ENCODE peak calls at places on chromosomes 3 and 15, in five cellular contexts. C, P, J, U and T are unnamed samples.

GRCh38 chr15:84812842-84813241 is 4.3 kb upstream of the ALPK3 start:
- DNase-seq in C (no peak), P (no peak), J (no peak), U (no peak), T (no peak)

GRCh38 chr3:39166932-39167532 is 13.6 kb upstream of the CSRNP1 start:
- DNase-seq in P (no peak), C (no peak), U (no peak), J (no peak), T (peak; percentile 40)

GRCh38 chr15:72491768-72492167 is 17.6 kb downstream of the ARIH1 start:
- DNase-seq in C (no peak), P (no peak), J (no peak), U (peak; percentile 12), T (no peak)

GRCh38 chr3:4119119-4119518 is 184.1 kb upstream of the SETMAR start:
- DNase-seq in J (no peak), C (no peak), P (no peak), U (no peak), T (no peak)

GRCh38 chr3:188916934-188917391 is 254.8 kb upstream of the TPRG1 start:
- DNase-seq in J (no peak), P (no peak), U (no peak), C (no peak), T (no peak)

GRCh38 chr15:69300129-69300588 is 1.4 kb downstream of the PAQR5 start:
- DNase-seq in P (no peak), C (no peak), U (no peak), J (no peak), T (no peak)

GRCh38 chr15:99895956-99896311 is 162.7 kb upstream of the LYSMD4 start:
- DNase-seq in J (no peak), C (no peak), U (no peak), P (no peak), T (no peak)

GRCh38 chr3:116579843-116580242 is 129.7 kb upstream of the TUSC7 start:
- DNase-seq in C (no peak), U (no peak), P (no peak), J (no peak), T (no peak)

GRCh38 chr3:128076783-128077624 is 24.8 kb downstream of the SEC61A1 start:
- DNase-seq in J (peak; percentile 51), P (peak; percentile 55), U (no peak), C (no peak), T (peak; percentile 38)

GRCh38 chr3:134858516-134859035 is 63.5 kb downstream of the EPHB1 start:
- DNase-seq in U (no peak), C (no peak), P (no peak), J (no peak), T (no peak)

GRCh38 chr15:95085056-95085455 is 853.7 kb downstream of the MCTP2 start:
- DNase-seq in U (no peak), J (no peak), P (no peak), C (no peak), T (no peak)

GRCh38 chr15:72042865-72043264 is 75.1 kb downstream of the MYO9A start:
- DNase-seq in P (no peak), C (no peak), U (no peak), J (no peak), T (no peak)

GRCh38 chr3:193620650-193621049 is 27.6 kb downstream of the OPA1 start:
- DNase-seq in P (no peak), C (no peak), J (peak; percentile 25), U (no peak), T (no peak)

GRCh38 chr3:120471643-120472042 is 20.9 kb upstream of the FSTL1 start:
- DNase-seq in J (no peak), C (no peak), U (no peak), P (no peak), T (no peak)

GRCh38 chr3:159616234-159616825 is 372.3 kb upstream of the IL12A start:
- DNase-seq in J (no peak), C (no peak), P (peak; percentile 31), U (no peak), T (peak; percentile 14)

GRCh38 chr3:16884084-16884747 is 539 bp upstream of the PLCL2 start:
- DNase-seq in J (peak; percentile 92), P (peak; percentile 75), U (no peak), C (no peak), T (no peak)

GRCh38 chr15:66733976-66734375 is 31.9 kb downstream of the SMAD6 start:
- DNase-seq in U (no peak), J (no peak), C (no peak), P (no peak), T (peak; percentile 39)

GRCh38 chr3:115891237-115891636 is 267.9 kb downstream of the GAP43 start:
- DNase-seq in P (no peak), C (no peak), U (no peak), J (no peak), T (no peak)

GRCh38 chr3:45041666-45042065 is 15.6 kb downstream of the CLEC3B start:
- DNase-seq in J (no peak), U (no peak), C (no peak), P (no peak), T (no peak)

GRCh38 chr3:17478673-17479072 is 263.8 kb downstream of the TBC1D5 start:
- DNase-seq in C (no peak), J (no peak), P (no peak), U (no peak), T (no peak)

GRCh38 chr3:48440590-48440958 is 517 bp downstream of the TMA7 start:
- DNase-seq in U (no peak), P (no peak), J (no peak), C (no peak), T (no peak)

GRCh38 chr15:76057332-76058000 is 2.3 kb upstream of the TMEM266 start:
- DNase-seq in J (peak; percentile 62), C (no peak), P (no peak), U (no peak), T (no peak)

GRCh38 chr3:16369885-16370284 is 104.9 kb downstream of the OXNAD1 start:
- DNase-seq in J (no peak), U (no peak), C (no peak), P (no peak), T (no peak)

GRCh38 chr3:152444029-152444641 is 175.4 kb downstream of the MBNL1 start:
- DNase-seq in C (no peak), P (no peak), J (peak; percentile 14), U (no peak), T (no peak)

GRCh38 chr3:169604568-169604967 is 58.9 kb downstream of the MECOM start:
- DNase-seq in C (no peak), J (no peak), P (no peak), U (no peak), T (no peak)

GRCh38 chr3:192750201-192750600 is 22.9 kb upstream of the FGF12 start:
- DNase-seq in P (no peak), U (no peak), C (no peak), J (no peak), T (no peak)

GRCh38 chr15:44317423-44317822 is 28.9 kb downstream of the GOLM2 start:
- DNase-seq in P (no peak), J (no peak), C (no peak), U (no peak), T (no peak)

GRCh38 chr3:125357032-125357658 is 18.0 kb downstream of the ZNF148 start:
- DNase-seq in C (peak; percentile 41), U (no peak), J (peak; percentile 86), P (peak; percentile 55), T (peak; percentile 19)

GRCh38 chr3:113714702-113715101 is 18.3 kb upstream of the USF3 start:
- DNase-seq in P (no peak), C (no peak), J (no peak), U (no peak), T (no peak)

GRCh38 chr15:95663156-95663831 is 667.2 kb upstream of the NR2F2 start:
- DNase-seq in P (no peak), J (no peak), U (no peak), C (no peak), T (no peak)

GRCh38 chr15:95295905-95296618 is 1034.4 kb upstream of the NR2F2 start:
- DNase-seq in C (no peak), P (no peak), U (no peak), J (no peak), T (no peak)

GRCh38 chr3:141471160-141471559 is 15.7 kb upstream of the RASA2 start:
- DNase-seq in J (no peak), P (no peak), U (no peak), C (no peak), T (no peak)

GRCh38 chr3:114393367-114394072 is 99.7 kb downstream of the TIGIT start:
- DNase-seq in J (no peak), C (no peak), P (no peak), U (no peak), T (no peak)

GRCh38 chr3:1883489-1883888 is 215.2 kb upstream of the CNTN4 start:
- DNase-seq in J (no peak), C (no peak), U (no peak), P (no peak), T (no peak)